ENCODE peak calls at places on chromosomes 13 and 19, in six cellular contexts. One of them, this sample, is unnamed.

GRCh38 chr13:91369432-91369831 is 21.9 kb downstream of the MIR17HG start:
- DNase-seq in left kidney: no peak
- DNase-seq in DMS153: no peak
- DNase-seq in Caki2: no peak
- DNase-seq in Calu3: no peak
- DNase-seq in fibroblast of lung: peak; percentile 67
- DNase-seq in this sample: no peak

GRCh38 chr19:1136201-1136600 is 32.4 kb downstream of the GPX4 start:
- DNase-seq in DMS153: no peak
- DNase-seq in left kidney: no peak
- DNase-seq in Calu3: no peak
- DNase-seq in fibroblast of lung: no peak
- DNase-seq in Caki2: no peak
- DNase-seq in this sample: no peak

GRCh38 chr19:43224855-43225253 is 19.4 kb upstream of the PSG4 start:
- DNase-seq in left kidney: no peak
- DNase-seq in DMS153: no peak
- DNase-seq in Calu3: no peak
- DNase-seq in fibroblast of lung: no peak
- DNase-seq in Caki2: no peak
- DNase-seq in this sample: no peak

GRCh38 chr19:45113628-45114027 is 20.6 kb downstream of the PPP1R37 start:
- DNase-seq in DMS153: peak; percentile 94
- DNase-seq in fibroblast of lung: no peak
- DNase-seq in Caki2: no peak
- DNase-seq in left kidney: no peak
- DNase-seq in Calu3: peak; percentile 74
- DNase-seq in this sample: peak; percentile 90

GRCh38 chr19:47190167-47190727 is 40.8 kb downstream of the BBC3 start:
- DNase-seq in left kidney: peak; percentile 82
- DNase-seq in DMS153: peak; percentile 21
- DNase-seq in Calu3: peak; percentile 87
- DNase-seq in Caki2: peak; percentile 95
- DNase-seq in fibroblast of lung: peak; percentile 89
- DNase-seq in this sample: peak; percentile 82

GRCh38 chr13:44903596-44903995 is 85.7 kb downstream of the NUFIP1 start:
- DNase-seq in left kidney: peak; percentile 39
- DNase-seq in fibroblast of lung: peak; percentile 91
- DNase-seq in DMS153: no peak
- DNase-seq in Caki2: no peak
- DNase-seq in Calu3: no peak
- DNase-seq in this sample: peak; percentile 58

GRCh38 chr13:41765020-41765419 is 195.9 kb downstream of the VWA8 start:
- DNase-seq in left kidney: no peak
- DNase-seq in DMS153: no peak
- DNase-seq in Caki2: no peak
- DNase-seq in fibroblast of lung: no peak
- DNase-seq in Calu3: no peak
- DNase-seq in this sample: no peak

GRCh38 chr19:610801-611505 is 21.3 kb downstream of the HCN2 start:
- DNase-seq in fibroblast of lung: peak; percentile 89
- DNase-seq in Caki2: no peak
- DNase-seq in left kidney: peak; percentile 72
- DNase-seq in Calu3: no peak
- DNase-seq in DMS153: peak; percentile 10
- DNase-seq in this sample: no peak

GRCh38 chr13:113596321-113597200 is 12.0 kb downstream of the TFDP1 start:
- DNase-seq in Calu3: no peak
- DNase-seq in fibroblast of lung: no peak
- DNase-seq in DMS153: no peak
- DNase-seq in Caki2: no peak
- DNase-seq in left kidney: no peak
- DNase-seq in this sample: no peak

GRCh38 chr19:48632692-48633147 is 4.5 kb downstream of the DBP start:
- DNase-seq in Caki2: no peak
- DNase-seq in left kidney: peak; percentile 85
- DNase-seq in fibroblast of lung: peak; percentile 51
- DNase-seq in DMS153: no peak
- DNase-seq in Calu3: no peak
- DNase-seq in this sample: no peak

GRCh38 chr19:50718255-50719118 is 1.1 kb downstream of the SHANK1 start:
- DNase-seq in Calu3: no peak
- DNase-seq in fibroblast of lung: no peak
- DNase-seq in DMS153: no peak
- DNase-seq in left kidney: peak; percentile 75
- DNase-seq in Caki2: no peak
- DNase-seq in this sample: no peak

GRCh38 chr13:75585153-75585552 is 35.6 kb downstream of the UCHL3 start:
- DNase-seq in fibroblast of lung: no peak
- DNase-seq in Calu3: no peak
- DNase-seq in left kidney: no peak
- DNase-seq in DMS153: no peak
- DNase-seq in Caki2: no peak
- DNase-seq in this sample: no peak

GRCh38 chr13:42109957-42110356 is 61.5 kb downstream of the DGKH start:
- DNase-seq in Calu3: no peak
- DNase-seq in Caki2: no peak
- DNase-seq in fibroblast of lung: no peak
- DNase-seq in DMS153: no peak
- DNase-seq in left kidney: no peak
- DNase-seq in this sample: no peak

GRCh38 chr19:40862785-40863184 is 12.5 kb upstream of the CYP2A6 start:
- DNase-seq in Calu3: peak; percentile 44
- DNase-seq in DMS153: no peak
- DNase-seq in left kidney: no peak
- DNase-seq in fibroblast of lung: no peak
- DNase-seq in Caki2: no peak
- DNase-seq in this sample: no peak

GRCh38 chr13:110138009-110138699 is 168.8 kb downstream of the COL4A1 start:
- DNase-seq in fibroblast of lung: peak; percentile 82
- DNase-seq in Caki2: peak; percentile 89
- DNase-seq in Calu3: peak; percentile 56
- DNase-seq in DMS153: peak; percentile 81
- DNase-seq in left kidney: peak; percentile 82
- DNase-seq in this sample: peak; percentile 84

GRCh38 chr13:50916701-50917184 is 7.2 kb downstream of the RNASEH2B start:
- DNase-seq in left kidney: peak; percentile 26
- DNase-seq in Calu3: no peak
- DNase-seq in Caki2: no peak
- DNase-seq in fibroblast of lung: no peak
- DNase-seq in DMS153: no peak
- DNase-seq in this sample: peak; percentile 56

GRCh38 chr19:45954132-45954531 is 19.5 kb downstream of the NOVA2 start:
- DNase-seq in Calu3: no peak
- DNase-seq in Caki2: no peak
- DNase-seq in DMS153: no peak
- DNase-seq in fibroblast of lung: peak; percentile 63
- DNase-seq in left kidney: peak; percentile 63
- DNase-seq in this sample: peak; percentile 25

GRCh38 chr19:39304701-39305571 is 8.7 kb downstream of the IFNL1 start:
- DNase-seq in left kidney: no peak
- DNase-seq in DMS153: no peak
- DNase-seq in fibroblast of lung: no peak
- DNase-seq in Calu3: no peak
- DNase-seq in Caki2: no peak
- DNase-seq in this sample: no peak

GRCh38 chr19:18995804-18996241 is 37.5 kb downstream of the SUGP2 start:
- DNase-seq in Caki2: peak; percentile 74
- DNase-seq in left kidney: peak; percentile 93
- DNase-seq in DMS153: no peak
- DNase-seq in Calu3: peak; percentile 46
- DNase-seq in fibroblast of lung: peak; percentile 93
- DNase-seq in this sample: peak; percentile 61

GRCh38 chr13:101640797-101641400 is 188.4 kb downstream of the ITGBL1 start:
- DNase-seq in Caki2: peak; percentile 55
- DNase-seq in fibroblast of lung: peak; percentile 84
- DNase-seq in left kidney: no peak
- DNase-seq in DMS153: no peak
- DNase-seq in Calu3: no peak
- DNase-seq in this sample: no peak